ENCODE peak calls at places on chromosomes 16 and 17, in eight cellular contexts. One of them, this sample, is unnamed.

GRCh38 chr16:79415983-79416641 is 184.4 kb downstream of the MAF start:
- DNase-seq in M059J: no peak
- DNase-seq in upper lobe of right lung: no peak
- DNase-seq in NCI-H510A: no peak
- DNase-seq in Calu3: no peak
- DNase-seq in body of pancreas: no peak
- DNase-seq in sigmoid colon: no peak
- DNase-seq in G401: no peak
- DNase-seq in this sample: no peak

GRCh38 chr17:63675607-63676539 is 24.1 kb downstream of the LIMD2 start:
- DNase-seq in body of pancreas: peak
- DNase-seq in NCI-H510A: no peak
- DNase-seq in G401: peak
- DNase-seq in sigmoid colon: peak
- DNase-seq in M059J: peak
- DNase-seq in Calu3: peak
- DNase-seq in upper lobe of right lung: peak
- DNase-seq in this sample: peak

GRCh38 chr16:58535100-58535499 is 19.8 kb downstream of the SETD6 start:
- DNase-seq in sigmoid colon: no peak
- DNase-seq in upper lobe of right lung: no peak
- DNase-seq in G401: no peak
- DNase-seq in M059J: no peak
- DNase-seq in body of pancreas: no peak
- DNase-seq in NCI-H510A: no peak
- DNase-seq in Calu3: no peak
- DNase-seq in this sample: no peak

GRCh38 chr17:2181206-2181983 is 122.2 kb downstream of the SMG6 start:
- DNase-seq in sigmoid colon: peak
- DNase-seq in NCI-H510A: no peak
- DNase-seq in M059J: peak
- DNase-seq in body of pancreas: no peak
- DNase-seq in G401: peak
- DNase-seq in Calu3: no peak
- DNase-seq in upper lobe of right lung: no peak
- DNase-seq in this sample: peak

GRCh38 chr17:74840989-74841666 is 18.6 kb downstream of the GRIN2C start:
- DNase-seq in M059J: no peak
- DNase-seq in sigmoid colon: peak
- DNase-seq in NCI-H510A: no peak
- DNase-seq in upper lobe of right lung: no peak
- DNase-seq in G401: peak
- DNase-seq in body of pancreas: no peak
- DNase-seq in Calu3: no peak
- DNase-seq in this sample: no peak

GRCh38 chr17:55959756-55960155 is 193.5 kb upstream of the ANKFN1 start:
- DNase-seq in NCI-H510A: no peak
- DNase-seq in G401: no peak
- DNase-seq in body of pancreas: no peak
- DNase-seq in M059J: no peak
- DNase-seq in Calu3: no peak
- DNase-seq in sigmoid colon: no peak
- DNase-seq in upper lobe of right lung: no peak
- DNase-seq in this sample: no peak

GRCh38 chr17:41131979-41132378 is 8.0 kb upstream of the KRTAP4-12 start:
- DNase-seq in G401: no peak
- DNase-seq in Calu3: no peak
- DNase-seq in body of pancreas: no peak
- DNase-seq in upper lobe of right lung: no peak
- DNase-seq in NCI-H510A: no peak
- DNase-seq in sigmoid colon: no peak
- DNase-seq in M059J: peak
- DNase-seq in this sample: no peak

GRCh38 chr17:30344283-30345088 is 10.6 kb upstream of the TMIGD1 start:
- DNase-seq in sigmoid colon: no peak
- DNase-seq in upper lobe of right lung: peak
- DNase-seq in G401: no peak
- DNase-seq in NCI-H510A: peak
- DNase-seq in M059J: peak
- DNase-seq in Calu3: peak
- DNase-seq in body of pancreas: peak
- DNase-seq in this sample: peak

GRCh38 chr17:10927712-10928111 is 89.8 kb upstream of the PIRT start:
- DNase-seq in Calu3: no peak
- DNase-seq in G401: no peak
- DNase-seq in sigmoid colon: no peak
- DNase-seq in body of pancreas: no peak
- DNase-seq in NCI-H510A: no peak
- DNase-seq in upper lobe of right lung: no peak
- DNase-seq in M059J: no peak
- DNase-seq in this sample: no peak

GRCh38 chr17:40760105-40761016 is 5.2 kb upstream of the KRT25 start:
- DNase-seq in M059J: no peak
- DNase-seq in sigmoid colon: no peak
- DNase-seq in body of pancreas: no peak
- DNase-seq in Calu3: no peak
- DNase-seq in NCI-H510A: no peak
- DNase-seq in G401: no peak
- DNase-seq in upper lobe of right lung: no peak
- DNase-seq in this sample: no peak

GRCh38 chr17:14760212-14760611 is 459.3 kb downstream of the HS3ST3B1 start:
- DNase-seq in sigmoid colon: no peak
- DNase-seq in Calu3: no peak
- DNase-seq in M059J: no peak
- DNase-seq in NCI-H510A: no peak
- DNase-seq in G401: no peak
- DNase-seq in upper lobe of right lung: no peak
- DNase-seq in body of pancreas: no peak
- DNase-seq in this sample: no peak

GRCh38 chr16:3854740-3855139 is 25.8 kb downstream of the CREBBP start:
- DNase-seq in body of pancreas: no peak
- DNase-seq in G401: peak
- DNase-seq in M059J: no peak
- DNase-seq in NCI-H510A: no peak
- DNase-seq in Calu3: no peak
- DNase-seq in upper lobe of right lung: no peak
- DNase-seq in sigmoid colon: no peak
- DNase-seq in this sample: no peak

GRCh38 chr16:27020031-27020430 is 46.7 kb upstream of the C16orf82 start:
- DNase-seq in NCI-H510A: no peak
- DNase-seq in body of pancreas: no peak
- DNase-seq in M059J: no peak
- DNase-seq in sigmoid colon: no peak
- DNase-seq in G401: no peak
- DNase-seq in Calu3: no peak
- DNase-seq in upper lobe of right lung: no peak
- DNase-seq in this sample: no peak

GRCh38 chr17:81966343-81967243 is 5.6 kb upstream of the NOTUM start:
- DNase-seq in G401: no peak
- DNase-seq in upper lobe of right lung: no peak
- DNase-seq in body of pancreas: peak
- DNase-seq in sigmoid colon: peak
- DNase-seq in Calu3: no peak
- DNase-seq in NCI-H510A: peak
- DNase-seq in M059J: no peak
- DNase-seq in this sample: no peak

GRCh38 chr17:48162305-48162934 is 54.9 kb downstream of the SNX11 start:
- DNase-seq in G401: no peak
- DNase-seq in M059J: no peak
- DNase-seq in NCI-H510A: peak
- DNase-seq in sigmoid colon: no peak
- DNase-seq in Calu3: no peak
- DNase-seq in upper lobe of right lung: no peak
- DNase-seq in body of pancreas: peak
- DNase-seq in this sample: no peak

GRCh38 chr17:66207936-66208335 is 16.0 kb upstream of the CEP112 start:
- DNase-seq in M059J: no peak
- DNase-seq in upper lobe of right lung: no peak
- DNase-seq in body of pancreas: no peak
- DNase-seq in Calu3: no peak
- DNase-seq in NCI-H510A: no peak
- DNase-seq in sigmoid colon: no peak
- DNase-seq in G401: no peak
- DNase-seq in this sample: no peak

GRCh38 chr17:57554826-57555635 is 190.1 kb downstream of the CCDC182 start:
- DNase-seq in M059J: no peak
- DNase-seq in NCI-H510A: no peak
- DNase-seq in Calu3: no peak
- DNase-seq in upper lobe of right lung: no peak
- DNase-seq in sigmoid colon: no peak
- DNase-seq in body of pancreas: no peak
- DNase-seq in G401: peak
- DNase-seq in this sample: no peak

GRCh38 chr17:82656266-82656665 is 8.0 kb upstream of the WDR45B start:
- DNase-seq in Calu3: no peak
- DNase-seq in upper lobe of right lung: no peak
- DNase-seq in G401: no peak
- DNase-seq in NCI-H510A: no peak
- DNase-seq in sigmoid colon: no peak
- DNase-seq in body of pancreas: no peak
- DNase-seq in M059J: no peak
- DNase-seq in this sample: no peak

GRCh38 chr17:31424944-31425582 is 33.6 kb downstream of the RAB11FIP4 start:
- DNase-seq in Calu3: no peak
- DNase-seq in upper lobe of right lung: no peak
- DNase-seq in G401: peak
- DNase-seq in NCI-H510A: no peak
- DNase-seq in M059J: no peak
- DNase-seq in body of pancreas: peak
- DNase-seq in sigmoid colon: no peak
- DNase-seq in this sample: peak

GRCh38 chr16:88347656-88348376 is 34.9 kb upstream of the ZNF469 start:
- DNase-seq in NCI-H510A: no peak
- DNase-seq in Calu3: no peak
- DNase-seq in M059J: no peak
- DNase-seq in sigmoid colon: peak
- DNase-seq in G401: no peak
- DNase-seq in upper lobe of right lung: no peak
- DNase-seq in body of pancreas: no peak
- DNase-seq in this sample: no peak

This sample was measured in endothelial cell of umbilical vein.